ENCODE peak calls at places on chromosomes 3 and 15, in six cellular contexts. V is cardiac fibroblast, U is spleen, S is HepG2, C is brain microvascular endothelial cell, B is lung. I is an unnamed sample.

GRCh38 chr3:171177056-171177455 is 150.5 kb upstream of the SLC2A2 start:
- DNase-seq in V (no peak), U (no peak), S (no peak), C (no peak), B (no peak), I (no peak)

GRCh38 chr15:64950888-64951287 is 38.8 kb downstream of the SPG21 start:
- DNase-seq in V (no peak), U (no peak), S (no peak), C (no peak), B (no peak), I (no peak)

GRCh38 chr3:161851941-161852566 is 355.4 kb downstream of the OTOL1 start:
- DNase-seq in V (peak), U (no peak), S (peak), C (peak), B (peak), I (peak)

GRCh38 chr15:35308802-35309201 is 223.7 kb upstream of the NANOGP8 start:
- DNase-seq in V (peak), U (no peak), S (no peak), C (peak), B (no peak), I (peak)

GRCh38 chr3:11136116-11136515 is 18.2 kb upstream of the HRH1 start:
- DNase-seq in V (peak), U (no peak), S (no peak), C (no peak), B (no peak), I (no peak)

GRCh38 chr3:58588030-58588614 is 10.9 kb upstream of the FAM107A start:
- DNase-seq in V (peak), U (no peak), S (no peak), C (no peak), B (no peak), I (no peak)

GRCh38 chr15:70066422-70066821 is 31.3 kb downstream of the TLE3 start:
- DNase-seq in V (peak), U (no peak), S (no peak), C (no peak), B (no peak), I (no peak)

GRCh38 chr3:145952541-145952940 is 208.4 kb downstream of the PLOD2 start:
- DNase-seq in V (peak), U (no peak), S (no peak), C (peak), B (no peak), I (peak)

GRCh38 chr3:128433630-128434185 is 33.0 kb downstream of the DNAJB8 start:
- DNase-seq in V (no peak), U (no peak), S (no peak), C (no peak), B (no peak), I (no peak)

GRCh38 chr3:187713504-187713903 is 11.1 kb upstream of the RTP2 start:
- DNase-seq in V (peak), U (no peak), S (peak), C (peak), B (no peak), I (no peak)

GRCh38 chr15:66789029-66790025 is 87.3 kb downstream of the SMAD6 start:
- DNase-seq in V (peak), U (no peak), S (peak), C (peak), B (peak), I (peak)

GRCh38 chr3:119352235-119352634 is 58.1 kb downstream of the ARHGAP31 start:
- DNase-seq in V (peak), U (no peak), S (no peak), C (peak), B (no peak), I (no peak)

GRCh38 chr15:61070111-61070901 is 158.8 kb downstream of the RORA start:
- DNase-seq in V (no peak), U (no peak), S (no peak), C (no peak), B (no peak), I (no peak)

GRCh38 chr15:67093146-67093874 is 27.9 kb downstream of the SMAD3 start:
- DNase-seq in V (no peak), U (peak), S (no peak), C (no peak), B (no peak), I (no peak)

GRCh38 chr3:159964166-159964973 is 24.3 kb upstream of the IL12A start:
- DNase-seq in V (peak), U (no peak), S (no peak), C (peak), B (no peak), I (no peak)

GRCh38 chr15:49712846-49713450 is 92.1 kb downstream of the DTWD1 start:
- DNase-seq in V (no peak), U (no peak), S (no peak), C (no peak), B (no peak), I (no peak)

GRCh38 chr3:105137911-105138310 is 228.8 kb upstream of the ALCAM start:
- DNase-seq in V (peak), U (no peak), S (no peak), C (no peak), B (no peak), I (no peak)

GRCh38 chr3:4908066-4908768 is 71.0 kb upstream of the BHLHE40 start:
- DNase-seq in V (no peak), U (no peak), S (no peak), C (no peak), B (no peak), I (no peak)

GRCh38 chr3:64267774-64268604 is 42.7 kb upstream of the PRICKLE2 start:
- DNase-seq in V (peak), U (no peak), S (no peak), C (peak), B (peak), I (no peak)

GRCh38 chr3:13111874-13112520 is 38.8 kb upstream of the IQSEC1 start:
- DNase-seq in V (no peak), U (peak), S (peak), C (no peak), B (peak), I (no peak)

GRCh38 chr3:186989429-186989828 is 59.1 kb downstream of the ST6GAL1 start:
- DNase-seq in V (no peak), U (no peak), S (peak), C (no peak), B (no peak), I (no peak)

GRCh38 chr15:61527836-61528589 is 298.9 kb upstream of the RORA start:
- DNase-seq in V (no peak), U (no peak), S (no peak), C (no peak), B (no peak), I (no peak)

DNA sequence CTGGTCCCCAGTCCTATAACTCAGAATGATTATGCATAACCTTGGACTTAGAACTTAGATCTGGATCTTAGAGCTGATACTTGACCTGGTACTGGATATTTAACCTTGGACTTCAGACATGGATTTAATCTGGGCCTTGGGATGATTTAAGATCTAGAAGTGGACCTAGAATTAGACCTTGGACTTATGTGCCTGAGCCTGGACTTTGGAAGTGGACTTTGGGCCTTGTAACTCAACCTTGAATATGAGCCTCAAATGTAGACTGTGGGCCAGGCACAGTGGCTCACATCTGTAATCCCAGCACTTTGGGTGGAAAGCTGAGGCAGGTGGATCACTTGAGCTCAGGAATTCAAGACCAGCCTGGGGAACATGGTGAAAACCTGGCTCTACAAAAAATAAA is 46.1 kb downstream of the ZNF589 start:
- DNase-seq in V (no peak), U (no peak), S (no peak), C (no peak), B (no peak), I (no peak)
- H3K4me3 ChIP-seq in V (no peak), U (no peak), S (no peak), C (no peak), B (no peak), I (no peak)

DNA sequence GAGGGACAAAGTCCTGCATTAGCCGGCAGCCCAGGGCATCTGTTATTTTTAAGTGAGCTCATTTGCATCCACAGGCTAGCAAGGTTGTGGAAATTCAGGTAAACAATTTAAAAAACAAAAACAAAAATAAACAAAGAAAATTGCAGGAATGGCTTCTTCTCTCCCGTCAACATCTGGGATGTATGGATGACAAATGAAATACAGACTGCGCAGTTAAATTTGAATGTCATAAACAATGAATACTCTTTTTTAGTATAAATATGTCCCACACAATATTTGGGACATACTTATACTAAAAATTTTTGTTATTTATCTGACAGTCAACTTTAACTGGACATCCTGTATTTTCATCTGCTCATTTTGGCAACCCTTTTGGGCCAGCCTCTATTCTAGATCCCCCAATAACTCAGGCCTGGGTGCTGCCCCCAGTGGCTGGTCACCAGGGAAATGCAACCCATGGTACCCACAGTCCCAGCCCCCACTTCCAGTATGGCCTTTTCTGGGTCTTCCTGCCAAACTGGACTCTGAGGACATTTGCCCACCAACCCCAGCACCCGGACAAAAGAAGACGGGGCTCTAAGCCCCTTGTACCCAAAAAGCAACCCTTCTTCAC is 12.7 kb downstream of the GRM2 start:
- DNase-seq in V (no peak), U (no peak), S (no peak), C (no peak), B (no peak), I (no peak)
- TF ChIP-seq CTCF in V (no peak), U (no peak), S (no peak), C (peak), B (no peak), I (no peak)

GRCh38 chr3:9780451-9780797 is 10.7 kb upstream of the CAMK1 start:
- DNase-seq in V (no peak), U (peak), S (no peak), C (no peak), B (no peak), I (no peak)

GRCh38 chr3:9779197-9779596 is 9.4 kb upstream of the CAMK1 start:
- DNase-seq in V (no peak), U (peak), S (no peak), C (no peak), B (no peak), I (no peak)

GRCh38 chr3:9778518-9779129 is 8.9 kb upstream of the CAMK1 start:
- DNase-seq in V (no peak), U (peak), S (no peak), C (no peak), B (no peak), I (no peak)

GRCh38 chr3:9780920-9781319 is 11.2 kb upstream of the CAMK1 start:
- DNase-seq in V (no peak), U (no peak), S (no peak), C (no peak), B (no peak), I (no peak)

DNA sequence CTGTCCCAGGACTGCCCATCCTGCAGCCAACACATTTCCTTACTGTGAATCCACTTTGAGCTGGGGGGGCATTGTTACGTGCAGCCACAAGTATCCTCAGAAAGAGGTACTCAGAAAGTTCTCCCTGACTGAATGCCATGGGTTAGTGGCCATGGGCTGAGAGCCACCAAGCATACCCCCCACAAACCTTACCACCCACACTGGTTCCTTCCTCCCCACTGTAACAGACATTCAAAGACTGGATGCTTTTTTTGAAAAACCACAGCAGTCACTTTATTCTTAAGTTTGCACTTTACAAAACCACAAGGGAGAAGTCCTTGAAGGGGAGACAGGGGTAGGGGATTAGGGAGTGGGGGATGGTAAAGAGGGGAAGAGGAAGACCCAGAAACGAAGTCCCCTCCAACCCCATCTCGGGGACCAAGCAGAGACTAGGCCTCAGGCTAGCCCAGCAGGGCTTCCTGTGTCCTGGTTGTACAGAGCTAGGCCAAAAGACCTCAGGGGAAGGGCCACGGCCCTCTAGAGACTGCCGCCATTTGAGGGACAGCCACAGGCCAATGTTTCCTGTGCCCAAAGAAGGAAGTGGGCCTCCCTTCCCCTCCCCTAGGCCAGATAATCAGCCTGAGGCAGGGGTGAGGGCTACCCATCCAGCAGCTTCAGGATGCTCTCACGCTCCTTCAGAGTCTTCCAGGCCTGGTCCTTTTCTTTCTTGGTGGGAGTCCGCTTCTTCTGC is 10.1 kb upstream of the CAMK1 start:
- DNase-seq in V (no peak), U (peak), S (no peak), C (no peak), B (peak), I (no peak)
- H3K4me3 ChIP-seq in V (no peak), U (no peak), S (no peak), C (no peak), B (no peak), I (no peak)

GRCh38 chr15:100767002-100767825 is 112.4 kb upstream of the ALDH1A3 start:
- DNase-seq in V (no peak), U (peak), S (no peak), C (no peak), B (no peak), I (no peak)

GRCh38 chr15:100765458-100766224 is 114.0 kb upstream of the ALDH1A3 start:
- DNase-seq in V (no peak), U (peak), S (no peak), C (no peak), B (no peak), I (no peak)

GRCh38 chr15:100768501-100768931 is 111.1 kb upstream of the ALDH1A3 start:
- DNase-seq in V (no peak), U (peak), S (no peak), C (no peak), B (no peak), I (no peak)

GRCh38 chr15:100764778-100765457 is 114.7 kb upstream of the ALDH1A3 start:
- DNase-seq in V (peak), U (peak), S (no peak), C (peak), B (peak), I (peak)

GRCh38 chr15:100766225-100767001 is 113.2 kb upstream of the ALDH1A3 start:
- DNase-seq in V (no peak), U (peak), S (no peak), C (no peak), B (no peak), I (peak)
- TF ChIP-seq CTCF in V (no peak), U (no peak), S (no peak), C (no peak), B (no peak), I (no peak)

DNA sequence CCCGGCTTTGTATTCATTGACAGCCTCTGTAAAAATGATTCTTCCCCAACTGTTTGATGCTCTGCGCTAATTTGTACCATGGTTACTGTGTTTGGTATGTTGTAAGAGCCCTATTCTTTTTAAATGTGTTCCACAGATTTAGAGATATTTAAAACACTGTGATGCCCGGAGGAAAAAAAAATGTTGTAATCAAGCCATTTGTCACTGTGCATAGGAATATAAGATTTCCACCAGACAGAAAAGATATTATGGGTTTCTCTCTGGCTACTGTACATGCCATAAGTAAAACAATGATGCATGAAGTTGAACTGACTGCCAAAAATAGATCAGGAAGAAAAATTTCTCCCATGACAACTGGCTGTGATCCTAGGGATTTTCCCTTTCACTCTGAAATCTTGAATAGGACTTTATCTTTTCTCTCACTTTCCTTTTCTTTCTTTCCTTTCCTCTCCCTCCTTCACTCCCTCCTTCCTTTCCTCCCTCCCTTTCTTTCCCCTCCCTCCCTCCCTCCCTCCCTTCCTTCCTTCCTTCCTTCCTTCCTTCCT is 254.7 kb upstream of the TBL1XR1 start:
- DNase-seq in V (peak), U (no peak), S (peak), C (peak), B (no peak), I (no peak)
- H3K4me3 ChIP-seq in V (no peak), U (no peak), S (no peak), C (no peak), B (no peak), I (no peak)

DNA sequence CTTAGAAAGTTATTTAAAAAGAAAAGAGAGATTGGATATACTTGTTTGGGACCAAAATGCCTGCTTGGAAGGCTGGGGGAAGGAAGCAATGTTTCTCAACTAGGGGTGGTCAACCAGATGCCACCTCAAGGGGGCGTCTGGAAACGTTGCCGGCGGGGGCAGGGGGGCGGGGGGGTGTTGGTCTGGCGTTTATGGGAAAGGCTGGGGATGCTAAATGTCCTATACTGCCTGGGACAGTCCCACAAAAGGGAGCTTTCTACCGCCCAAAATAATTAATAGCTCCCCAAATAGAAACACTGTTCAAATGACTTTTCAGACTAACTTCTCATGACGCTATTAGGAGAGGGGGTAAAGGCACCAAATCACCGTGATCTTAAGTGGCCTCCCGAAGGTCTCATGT is 2.2 kb downstream of the POLG start:
- DNase-seq in V (peak), U (no peak), S (peak), C (peak), B (no peak), I (no peak)
- TF ChIP-seq CTCF in V (peak), U (no peak), S (peak), C (peak), B (no peak), I (peak)

GRCh38 chr15:79089331-79089889 is 1.2 kb downstream of the RASGRF1 start:
- DNase-seq in V (no peak), U (no peak), S (no peak), C (no peak), B (no peak), I (no peak)

GRCh38 chr15:79090487-79091203 is at the start of gene RASGRF1:
- DNase-seq in V (peak), U (no peak), S (no peak), C (no peak), B (no peak), I (no peak)

GRCh38 chr15:79089890-79090486 is 592 bp downstream of the RASGRF1 start:
- DNase-seq in V (peak), U (no peak), S (no peak), C (no peak), B (no peak), I (no peak)

GRCh38 chr15:79092382-79092781 is 1.8 kb upstream of the RASGRF1 start:
- DNase-seq in V (no peak), U (no peak), S (no peak), C (no peak), B (no peak), I (no peak)

GRCh38 chr15:79091204-79091867 is 756 bp upstream of the RASGRF1 start:
- DNase-seq in V (peak), U (no peak), S (no peak), C (no peak), B (no peak), I (no peak)
- H3K4me3 ChIP-seq in V (no peak), U (peak), S (no peak), C (no peak), B (no peak), I (no peak)

I was measured in HFF-Myc.